ENCODE peak calls at places on chromosomes 16 and 17, in ten cellular contexts. One of them, this sample, is unnamed.

GRCh38 chr16:11016524-11016988 is 72.2 kb downstream of the CLEC16A start:
- DNase-seq in activated naive CD8-positive, alpha-beta T cell treated with anti-CD3 and anti-CD28 coated beads, Interleukin-2, amount 50 U/mL, for 24 hours: no peak
- DNase-seq in IMR-90: peak
- DNase-seq in stimulated activated CD4-positive, alpha-beta T cell treated with anti-CD3 and anti-CD28 coated beads, Interleukin-15, amount 100 ng/mL, for 48 hours: no peak
- DNase-seq in AG09319: no peak
- DNase-seq in esophagus squamous epithelium: no peak
- DNase-seq in amygdala: no peak
- DNase-seq in skeletal muscle cell: no peak
- DNase-seq in ureter: no peak
- DNase-seq in GM23338: no peak
- DNase-seq in this sample: peak

GRCh38 chr17:48576479-48577309 is 1.5 kb downstream of the HOXB4 start:
- DNase-seq in activated naive CD8-positive, alpha-beta T cell treated with anti-CD3 and anti-CD28 coated beads, Interleukin-2, amount 50 U/mL, for 24 hours: no peak
- DNase-seq in IMR-90: peak
- DNase-seq in stimulated activated CD4-positive, alpha-beta T cell treated with anti-CD3 and anti-CD28 coated beads, Interleukin-15, amount 100 ng/mL, for 48 hours: no peak
- DNase-seq in AG09319: no peak
- DNase-seq in esophagus squamous epithelium: no peak
- DNase-seq in amygdala: no peak
- DNase-seq in skeletal muscle cell: no peak
- DNase-seq in ureter: no peak
- DNase-seq in GM23338: no peak
- DNase-seq in this sample: no peak

GRCh38 chr17:42598905-42599304 is 10.3 kb downstream of the RETREG3 start:
- DNase-seq in activated naive CD8-positive, alpha-beta T cell treated with anti-CD3 and anti-CD28 coated beads, Interleukin-2, amount 50 U/mL, for 24 hours: no peak
- DNase-seq in IMR-90: no peak
- DNase-seq in stimulated activated CD4-positive, alpha-beta T cell treated with anti-CD3 and anti-CD28 coated beads, Interleukin-15, amount 100 ng/mL, for 48 hours: no peak
- DNase-seq in AG09319: no peak
- DNase-seq in esophagus squamous epithelium: no peak
- DNase-seq in amygdala: no peak
- DNase-seq in skeletal muscle cell: no peak
- DNase-seq in ureter: no peak
- DNase-seq in GM23338: no peak
- DNase-seq in this sample: no peak

GRCh38 chr17:63345598-63345997 is 100.5 kb downstream of the CYB561 start:
- DNase-seq in activated naive CD8-positive, alpha-beta T cell treated with anti-CD3 and anti-CD28 coated beads, Interleukin-2, amount 50 U/mL, for 24 hours: no peak
- DNase-seq in IMR-90: peak
- DNase-seq in stimulated activated CD4-positive, alpha-beta T cell treated with anti-CD3 and anti-CD28 coated beads, Interleukin-15, amount 100 ng/mL, for 48 hours: no peak
- DNase-seq in AG09319: peak
- DNase-seq in esophagus squamous epithelium: no peak
- DNase-seq in amygdala: no peak
- DNase-seq in skeletal muscle cell: no peak
- DNase-seq in ureter: no peak
- DNase-seq in GM23338: no peak
- DNase-seq in this sample: no peak

GRCh38 chr16:69084301-69084700 is 21.2 kb upstream of the HAS3 start:
- DNase-seq in activated naive CD8-positive, alpha-beta T cell treated with anti-CD3 and anti-CD28 coated beads, Interleukin-2, amount 50 U/mL, for 24 hours: no peak
- DNase-seq in IMR-90: peak
- DNase-seq in stimulated activated CD4-positive, alpha-beta T cell treated with anti-CD3 and anti-CD28 coated beads, Interleukin-15, amount 100 ng/mL, for 48 hours: no peak
- DNase-seq in AG09319: no peak
- DNase-seq in esophagus squamous epithelium: no peak
- DNase-seq in amygdala: no peak
- DNase-seq in skeletal muscle cell: no peak
- DNase-seq in ureter: no peak
- DNase-seq in GM23338: no peak
- DNase-seq in this sample: no peak

GRCh38 chr16:2009302-2009711 is 314 bp downstream of the ZNF598 start:
- DNase-seq in activated naive CD8-positive, alpha-beta T cell treated with anti-CD3 and anti-CD28 coated beads, Interleukin-2, amount 50 U/mL, for 24 hours: no peak
- DNase-seq in IMR-90: no peak
- DNase-seq in stimulated activated CD4-positive, alpha-beta T cell treated with anti-CD3 and anti-CD28 coated beads, Interleukin-15, amount 100 ng/mL, for 48 hours: no peak
- DNase-seq in AG09319: no peak
- DNase-seq in esophagus squamous epithelium: no peak
- DNase-seq in amygdala: no peak
- DNase-seq in skeletal muscle cell: no peak
- DNase-seq in ureter: no peak
- DNase-seq in GM23338: no peak
- DNase-seq in this sample: no peak

GRCh38 chr17:45098869-45099616 is 33.3 kb downstream of the PLCD3 start:
- DNase-seq in activated naive CD8-positive, alpha-beta T cell treated with anti-CD3 and anti-CD28 coated beads, Interleukin-2, amount 50 U/mL, for 24 hours: peak
- DNase-seq in IMR-90: peak
- DNase-seq in stimulated activated CD4-positive, alpha-beta T cell treated with anti-CD3 and anti-CD28 coated beads, Interleukin-15, amount 100 ng/mL, for 48 hours: peak
- DNase-seq in AG09319: peak
- DNase-seq in esophagus squamous epithelium: no peak
- DNase-seq in amygdala: peak
- DNase-seq in skeletal muscle cell: peak
- DNase-seq in ureter: peak
- DNase-seq in GM23338: peak
- DNase-seq in this sample: peak

GRCh38 chr17:29590979-29591736 is 1.7 kb upstream of the GIT1 start:
- DNase-seq in activated naive CD8-positive, alpha-beta T cell treated with anti-CD3 and anti-CD28 coated beads, Interleukin-2, amount 50 U/mL, for 24 hours: peak
- DNase-seq in IMR-90: peak
- DNase-seq in stimulated activated CD4-positive, alpha-beta T cell treated with anti-CD3 and anti-CD28 coated beads, Interleukin-15, amount 100 ng/mL, for 48 hours: no peak
- DNase-seq in AG09319: no peak
- DNase-seq in esophagus squamous epithelium: no peak
- DNase-seq in amygdala: no peak
- DNase-seq in skeletal muscle cell: no peak
- DNase-seq in ureter: no peak
- DNase-seq in GM23338: peak
- DNase-seq in this sample: no peak

GRCh38 chr16:57265850-57266530 is 18.5 kb downstream of the PLLP start:
- DNase-seq in activated naive CD8-positive, alpha-beta T cell treated with anti-CD3 and anti-CD28 coated beads, Interleukin-2, amount 50 U/mL, for 24 hours: no peak
- DNase-seq in IMR-90: no peak
- DNase-seq in stimulated activated CD4-positive, alpha-beta T cell treated with anti-CD3 and anti-CD28 coated beads, Interleukin-15, amount 100 ng/mL, for 48 hours: no peak
- DNase-seq in AG09319: no peak
- DNase-seq in esophagus squamous epithelium: no peak
- DNase-seq in amygdala: no peak
- DNase-seq in skeletal muscle cell: no peak
- DNase-seq in ureter: peak
- DNase-seq in GM23338: no peak
- DNase-seq in this sample: no peak

GRCh38 chr17:74454197-74455024 is 12.0 kb upstream of the CD300A start:
- DNase-seq in activated naive CD8-positive, alpha-beta T cell treated with anti-CD3 and anti-CD28 coated beads, Interleukin-2, amount 50 U/mL, for 24 hours: peak
- DNase-seq in IMR-90: peak
- DNase-seq in stimulated activated CD4-positive, alpha-beta T cell treated with anti-CD3 and anti-CD28 coated beads, Interleukin-15, amount 100 ng/mL, for 48 hours: no peak
- DNase-seq in AG09319: no peak
- DNase-seq in esophagus squamous epithelium: no peak
- DNase-seq in amygdala: peak
- DNase-seq in skeletal muscle cell: peak
- DNase-seq in ureter: peak
- DNase-seq in GM23338: peak
- DNase-seq in this sample: peak

GRCh38 chr16:56852968-56853367 is 12.0 kb upstream of the SLC12A3 start:
- DNase-seq in activated naive CD8-positive, alpha-beta T cell treated with anti-CD3 and anti-CD28 coated beads, Interleukin-2, amount 50 U/mL, for 24 hours: no peak
- DNase-seq in IMR-90: no peak
- DNase-seq in stimulated activated CD4-positive, alpha-beta T cell treated with anti-CD3 and anti-CD28 coated beads, Interleukin-15, amount 100 ng/mL, for 48 hours: no peak
- DNase-seq in AG09319: no peak
- DNase-seq in esophagus squamous epithelium: no peak
- DNase-seq in amygdala: no peak
- DNase-seq in skeletal muscle cell: no peak
- DNase-seq in ureter: no peak
- DNase-seq in GM23338: no peak
- DNase-seq in this sample: no peak

GRCh38 chr16:59212492-59213024 is 478.4 kb upstream of the GOT2 start:
- DNase-seq in activated naive CD8-positive, alpha-beta T cell treated with anti-CD3 and anti-CD28 coated beads, Interleukin-2, amount 50 U/mL, for 24 hours: no peak
- DNase-seq in IMR-90: no peak
- DNase-seq in stimulated activated CD4-positive, alpha-beta T cell treated with anti-CD3 and anti-CD28 coated beads, Interleukin-15, amount 100 ng/mL, for 48 hours: no peak
- DNase-seq in AG09319: no peak
- DNase-seq in esophagus squamous epithelium: no peak
- DNase-seq in amygdala: no peak
- DNase-seq in skeletal muscle cell: no peak
- DNase-seq in ureter: no peak
- DNase-seq in GM23338: no peak
- DNase-seq in this sample: no peak

GRCh38 chr17:36650096-36650764 is 48.8 kb downstream of the MRM1 start:
- DNase-seq in activated naive CD8-positive, alpha-beta T cell treated with anti-CD3 and anti-CD28 coated beads, Interleukin-2, amount 50 U/mL, for 24 hours: no peak
- DNase-seq in IMR-90: no peak
- DNase-seq in stimulated activated CD4-positive, alpha-beta T cell treated with anti-CD3 and anti-CD28 coated beads, Interleukin-15, amount 100 ng/mL, for 48 hours: no peak
- DNase-seq in AG09319: no peak
- DNase-seq in esophagus squamous epithelium: no peak
- DNase-seq in amygdala: no peak
- DNase-seq in skeletal muscle cell: no peak
- DNase-seq in ureter: no peak
- DNase-seq in GM23338: no peak
- DNase-seq in this sample: no peak

GRCh38 chr16:57591086-57591869 is 37.2 kb upstream of the ADGRG1 start:
- DNase-seq in activated naive CD8-positive, alpha-beta T cell treated with anti-CD3 and anti-CD28 coated beads, Interleukin-2, amount 50 U/mL, for 24 hours: peak
- DNase-seq in IMR-90: peak
- DNase-seq in stimulated activated CD4-positive, alpha-beta T cell treated with anti-CD3 and anti-CD28 coated beads, Interleukin-15, amount 100 ng/mL, for 48 hours: peak
- DNase-seq in AG09319: no peak
- DNase-seq in esophagus squamous epithelium: no peak
- DNase-seq in amygdala: peak
- DNase-seq in skeletal muscle cell: peak
- DNase-seq in ureter: peak
- DNase-seq in GM23338: peak
- DNase-seq in this sample: peak

GRCh38 chr16:80852261-80852872 is 48.0 kb upstream of the CDYL2 start:
- DNase-seq in activated naive CD8-positive, alpha-beta T cell treated with anti-CD3 and anti-CD28 coated beads, Interleukin-2, amount 50 U/mL, for 24 hours: peak
- DNase-seq in IMR-90: peak
- DNase-seq in stimulated activated CD4-positive, alpha-beta T cell treated with anti-CD3 and anti-CD28 coated beads, Interleukin-15, amount 100 ng/mL, for 48 hours: peak
- DNase-seq in AG09319: no peak
- DNase-seq in esophagus squamous epithelium: no peak
- DNase-seq in amygdala: no peak
- DNase-seq in skeletal muscle cell: no peak
- DNase-seq in ureter: no peak
- DNase-seq in GM23338: peak
- DNase-seq in this sample: peak

GRCh38 chr17:78253946-78254672 is 22.7 kb downstream of the TMEM235 start:
- DNase-seq in activated naive CD8-positive, alpha-beta T cell treated with anti-CD3 and anti-CD28 coated beads, Interleukin-2, amount 50 U/mL, for 24 hours: peak
- DNase-seq in IMR-90: peak
- DNase-seq in stimulated activated CD4-positive, alpha-beta T cell treated with anti-CD3 and anti-CD28 coated beads, Interleukin-15, amount 100 ng/mL, for 48 hours: peak
- DNase-seq in AG09319: peak
- DNase-seq in esophagus squamous epithelium: no peak
- DNase-seq in amygdala: peak
- DNase-seq in skeletal muscle cell: peak
- DNase-seq in ureter: peak
- DNase-seq in GM23338: peak
- DNase-seq in this sample: no peak

GRCh38 chr16:57785385-57785784 is 16.9 kb downstream of the KIFC3 start:
- DNase-seq in activated naive CD8-positive, alpha-beta T cell treated with anti-CD3 and anti-CD28 coated beads, Interleukin-2, amount 50 U/mL, for 24 hours: no peak
- DNase-seq in IMR-90: no peak
- DNase-seq in stimulated activated CD4-positive, alpha-beta T cell treated with anti-CD3 and anti-CD28 coated beads, Interleukin-15, amount 100 ng/mL, for 48 hours: no peak
- DNase-seq in AG09319: no peak
- DNase-seq in esophagus squamous epithelium: no peak
- DNase-seq in amygdala: no peak
- DNase-seq in skeletal muscle cell: no peak
- DNase-seq in ureter: no peak
- DNase-seq in GM23338: no peak
- DNase-seq in this sample: no peak

GRCh38 chr17:34368455-34369195 is 5.6 kb upstream of the CCL1 start:
- DNase-seq in activated naive CD8-positive, alpha-beta T cell treated with anti-CD3 and anti-CD28 coated beads, Interleukin-2, amount 50 U/mL, for 24 hours: no peak
- DNase-seq in IMR-90: no peak
- DNase-seq in stimulated activated CD4-positive, alpha-beta T cell treated with anti-CD3 and anti-CD28 coated beads, Interleukin-15, amount 100 ng/mL, for 48 hours: no peak
- DNase-seq in AG09319: no peak
- DNase-seq in esophagus squamous epithelium: no peak
- DNase-seq in amygdala: no peak
- DNase-seq in skeletal muscle cell: no peak
- DNase-seq in ureter: no peak
- DNase-seq in GM23338: no peak
- DNase-seq in this sample: no peak

GRCh38 chr17:34163681-34164080 is 91.4 kb upstream of the CCL2 start:
- DNase-seq in activated naive CD8-positive, alpha-beta T cell treated with anti-CD3 and anti-CD28 coated beads, Interleukin-2, amount 50 U/mL, for 24 hours: no peak
- DNase-seq in IMR-90: peak
- DNase-seq in stimulated activated CD4-positive, alpha-beta T cell treated with anti-CD3 and anti-CD28 coated beads, Interleukin-15, amount 100 ng/mL, for 48 hours: no peak
- DNase-seq in AG09319: no peak
- DNase-seq in esophagus squamous epithelium: no peak
- DNase-seq in amygdala: no peak
- DNase-seq in skeletal muscle cell: no peak
- DNase-seq in ureter: peak
- DNase-seq in GM23338: peak
- DNase-seq in this sample: no peak

GRCh38 chr17:17774009-17774881 is 62.5 kb downstream of the SREBF1 start:
- DNase-seq in activated naive CD8-positive, alpha-beta T cell treated with anti-CD3 and anti-CD28 coated beads, Interleukin-2, amount 50 U/mL, for 24 hours: no peak
- DNase-seq in IMR-90: peak
- DNase-seq in stimulated activated CD4-positive, alpha-beta T cell treated with anti-CD3 and anti-CD28 coated beads, Interleukin-15, amount 100 ng/mL, for 48 hours: no peak
- DNase-seq in AG09319: no peak
- DNase-seq in esophagus squamous epithelium: no peak
- DNase-seq in amygdala: no peak
- DNase-seq in skeletal muscle cell: no peak
- DNase-seq in ureter: no peak
- DNase-seq in GM23338: peak
- DNase-seq in this sample: peak

GRCh38 chr17:10022416-10022815 is 117.3 kb upstream of the RCVRN start:
- DNase-seq in activated naive CD8-positive, alpha-beta T cell treated with anti-CD3 and anti-CD28 coated beads, Interleukin-2, amount 50 U/mL, for 24 hours: no peak
- DNase-seq in IMR-90: no peak
- DNase-seq in stimulated activated CD4-positive, alpha-beta T cell treated with anti-CD3 and anti-CD28 coated beads, Interleukin-15, amount 100 ng/mL, for 48 hours: no peak
- DNase-seq in AG09319: no peak
- DNase-seq in esophagus squamous epithelium: no peak
- DNase-seq in amygdala: no peak
- DNase-seq in skeletal muscle cell: no peak
- DNase-seq in ureter: no peak
- DNase-seq in GM23338: no peak
- DNase-seq in this sample: no peak

GRCh38 chr16:56202036-56202435 is 10.7 kb downstream of the GNAO1 start:
- DNase-seq in activated naive CD8-positive, alpha-beta T cell treated with anti-CD3 and anti-CD28 coated beads, Interleukin-2, amount 50 U/mL, for 24 hours: peak
- DNase-seq in IMR-90: no peak
- DNase-seq in stimulated activated CD4-positive, alpha-beta T cell treated with anti-CD3 and anti-CD28 coated beads, Interleukin-15, amount 100 ng/mL, for 48 hours: no peak
- DNase-seq in AG09319: no peak
- DNase-seq in esophagus squamous epithelium: no peak
- DNase-seq in amygdala: no peak
- DNase-seq in skeletal muscle cell: no peak
- DNase-seq in ureter: no peak
- DNase-seq in GM23338: no peak
- DNase-seq in this sample: no peak

GRCh38 chr17:76204277-76204676 is 36.0 kb downstream of the RNF157 start:
- DNase-seq in activated naive CD8-positive, alpha-beta T cell treated with anti-CD3 and anti-CD28 coated beads, Interleukin-2, amount 50 U/mL, for 24 hours: no peak
- DNase-seq in IMR-90: peak
- DNase-seq in stimulated activated CD4-positive, alpha-beta T cell treated with anti-CD3 and anti-CD28 coated beads, Interleukin-15, amount 100 ng/mL, for 48 hours: no peak
- DNase-seq in AG09319: no peak
- DNase-seq in esophagus squamous epithelium: no peak
- DNase-seq in amygdala: no peak
- DNase-seq in skeletal muscle cell: peak
- DNase-seq in ureter: no peak
- DNase-seq in GM23338: no peak
- DNase-seq in this sample: no peak

GRCh38 chr17:10549108-10549842 is at the start of gene MYH2:
- DNase-seq in activated naive CD8-positive, alpha-beta T cell treated with anti-CD3 and anti-CD28 coated beads, Interleukin-2, amount 50 U/mL, for 24 hours: no peak
- DNase-seq in IMR-90: no peak
- DNase-seq in stimulated activated CD4-positive, alpha-beta T cell treated with anti-CD3 and anti-CD28 coated beads, Interleukin-15, amount 100 ng/mL, for 48 hours: no peak
- DNase-seq in AG09319: no peak
- DNase-seq in esophagus squamous epithelium: no peak
- DNase-seq in amygdala: no peak
- DNase-seq in skeletal muscle cell: no peak
- DNase-seq in ureter: no peak
- DNase-seq in GM23338: peak
- DNase-seq in this sample: no peak

GRCh38 chr16:69363281-69363717 is 11.7 kb upstream of the TMED6 start:
- DNase-seq in activated naive CD8-positive, alpha-beta T cell treated with anti-CD3 and anti-CD28 coated beads, Interleukin-2, amount 50 U/mL, for 24 hours: no peak
- DNase-seq in IMR-90: no peak
- DNase-seq in stimulated activated CD4-positive, alpha-beta T cell treated with anti-CD3 and anti-CD28 coated beads, Interleukin-15, amount 100 ng/mL, for 48 hours: no peak
- DNase-seq in AG09319: no peak
- DNase-seq in esophagus squamous epithelium: no peak
- DNase-seq in amygdala: no peak
- DNase-seq in skeletal muscle cell: no peak
- DNase-seq in ureter: no peak
- DNase-seq in GM23338: no peak
- DNase-seq in this sample: no peak

GRCh38 chr17:73645050-73645871 is 1.0 kb upstream of the SDK2 start:
- DNase-seq in activated naive CD8-positive, alpha-beta T cell treated with anti-CD3 and anti-CD28 coated beads, Interleukin-2, amount 50 U/mL, for 24 hours: peak
- DNase-seq in IMR-90: no peak
- DNase-seq in stimulated activated CD4-positive, alpha-beta T cell treated with anti-CD3 and anti-CD28 coated beads, Interleukin-15, amount 100 ng/mL, for 48 hours: no peak
- DNase-seq in AG09319: no peak
- DNase-seq in esophagus squamous epithelium: no peak
- DNase-seq in amygdala: no peak
- DNase-seq in skeletal muscle cell: peak
- DNase-seq in ureter: no peak
- DNase-seq in GM23338: peak
- DNase-seq in this sample: no peak

GRCh38 chr16:14436410-14436955 is 193.6 kb downstream of the PARN start:
- DNase-seq in activated naive CD8-positive, alpha-beta T cell treated with anti-CD3 and anti-CD28 coated beads, Interleukin-2, amount 50 U/mL, for 24 hours: peak
- DNase-seq in IMR-90: no peak
- DNase-seq in stimulated activated CD4-positive, alpha-beta T cell treated with anti-CD3 and anti-CD28 coated beads, Interleukin-15, amount 100 ng/mL, for 48 hours: no peak
- DNase-seq in AG09319: no peak
- DNase-seq in esophagus squamous epithelium: no peak
- DNase-seq in amygdala: no peak
- DNase-seq in skeletal muscle cell: peak
- DNase-seq in ureter: no peak
- DNase-seq in GM23338: no peak
- DNase-seq in this sample: no peak

GRCh38 chr16:82329070-82329469 is 159.0 kb upstream of the MPHOSPH6 start:
- DNase-seq in activated naive CD8-positive, alpha-beta T cell treated with anti-CD3 and anti-CD28 coated beads, Interleukin-2, amount 50 U/mL, for 24 hours: no peak
- DNase-seq in IMR-90: no peak
- DNase-seq in stimulated activated CD4-positive, alpha-beta T cell treated with anti-CD3 and anti-CD28 coated beads, Interleukin-15, amount 100 ng/mL, for 48 hours: no peak
- DNase-seq in AG09319: no peak
- DNase-seq in esophagus squamous epithelium: no peak
- DNase-seq in amygdala: no peak
- DNase-seq in skeletal muscle cell: no peak
- DNase-seq in ureter: no peak
- DNase-seq in GM23338: no peak
- DNase-seq in this sample: no peak